ENCODE peak calls at places on chromosome 12, in four cellular contexts. X is CD8-positive, alpha-beta memory T cell; O is caudate nucleus; B is body of pancreas. Q is an unnamed sample.

GRCh38 chr12:6228535-6229223 is 28.5 kb downstream of the CD9 start:
- DNase-seq in X (no peak), O (no peak), B (no peak), Q (no peak)

GRCh38 chr12:72330291-72330690 is 58.1 kb downstream of the TRHDE start:
- DNase-seq in O (no peak), X (no peak), B (no peak), Q (no peak)

GRCh38 chr12:130856088-130856487 is 15.8 kb upstream of the RAN start:
- DNase-seq in X (no peak), O (no peak), B (no peak), Q (no peak)

GRCh38 chr12:12720637-12721250 is 3.6 kb downstream of the CDKN1B start:
- DNase-seq in B (no peak), X (no peak), O (no peak), Q (no peak)

GRCh38 chr12:59036973-59037807 is 116.9 kb upstream of the LRIG3 start:
- DNase-seq in O (no peak), B (no peak), X (no peak), Q (no peak)

GRCh38 chr12:3777206-3777809 is 24.4 kb upstream of the CRACR2A start:
- DNase-seq in O (no peak), B (no peak), X (no peak), Q (no peak)

GRCh38 chr12:4700621-4701026 is 19.6 kb upstream of the GALNT8 start:
- DNase-seq in O (no peak), B (peak), X (no peak), Q (peak)

GRCh38 chr12:65634626-65635331 is 189.5 kb upstream of the HMGA2 start:
- DNase-seq in O (no peak), B (no peak), X (no peak), Q (no peak)

GRCh38 chr12:104680070-104680469 is 223.3 kb downstream of the CHST11 start:
- DNase-seq in O (no peak), X (no peak), B (no peak), Q (no peak)

GRCh38 chr12:76346798-76347420 is 1.3 kb downstream of the BBS10 start:
- DNase-seq in B (no peak), O (no peak), X (no peak), Q (peak)

GRCh38 chr12:3333991-3334391 is 157.0 kb upstream of the PRMT8 start:
- DNase-seq in B (no peak), X (no peak), O (no peak), Q (no peak)

GRCh38 chr12:27969011-27969900 is 3.3 kb downstream of the PTHLH start:
- DNase-seq in O (no peak), X (no peak), B (peak), Q (no peak)

GRCh38 chr12:124768462-124769165 is 95.0 kb downstream of the SCARB1 start:
- DNase-seq in B (no peak), O (no peak), X (no peak), Q (no peak)

GRCh38 chr12:92602476-92602875 is 100.3 kb upstream of the PLEKHG7 start:
- DNase-seq in O (no peak), X (no peak), B (no peak), Q (no peak)

DNA sequence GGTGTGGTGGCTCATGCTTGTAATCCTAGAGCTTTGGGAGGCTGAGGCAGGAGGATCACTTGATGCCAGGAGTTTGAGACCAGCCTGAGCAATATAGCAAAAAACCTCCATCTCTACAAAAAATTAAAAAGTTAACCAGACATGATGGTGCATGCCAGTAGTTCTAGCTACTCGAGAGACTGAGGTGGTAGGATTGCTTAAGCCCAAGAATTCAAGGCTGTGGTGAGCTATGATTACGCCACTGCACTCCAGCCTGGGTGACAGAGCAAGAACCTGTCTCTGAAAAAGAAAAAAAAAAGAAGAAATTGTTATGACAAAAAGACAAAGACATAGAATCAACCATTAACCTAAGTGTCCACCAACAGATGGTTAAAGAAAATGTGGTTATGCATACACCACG is 2.1 kb upstream of the ATP23 start:
- DNase-seq in X (no peak), B (no peak), O (no peak), Q (no peak)
- H3K27ac ChIP-seq in X (no peak), B (no peak), O (no peak), Q (no peak)

GRCh38 chr12:63843613-63844390 is 698 bp upstream of the SRGAP1 start:
- DNase-seq in B (peak), O (peak), X (peak), Q (peak)
- H3K27ac ChIP-seq in B (peak), O (peak), X (no peak), Q (peak)

GRCh38 chr12:105820407-105821140 is 318.2 kb downstream of the NUAK1 start:
- DNase-seq in B (peak), X (no peak), O (no peak), Q (no peak)
- H3K27ac ChIP-seq in B (no peak), X (no peak), O (peak), Q (no peak)

GRCh38 chr12:52057958-52058576 is 6.8 kb downstream of the NR4A1 start:
- DNase-seq in B (no peak), X (no peak), O (no peak), Q (no peak)
- H3K27ac ChIP-seq in B (no peak), X (no peak), O (peak), Q (peak)

DNA sequence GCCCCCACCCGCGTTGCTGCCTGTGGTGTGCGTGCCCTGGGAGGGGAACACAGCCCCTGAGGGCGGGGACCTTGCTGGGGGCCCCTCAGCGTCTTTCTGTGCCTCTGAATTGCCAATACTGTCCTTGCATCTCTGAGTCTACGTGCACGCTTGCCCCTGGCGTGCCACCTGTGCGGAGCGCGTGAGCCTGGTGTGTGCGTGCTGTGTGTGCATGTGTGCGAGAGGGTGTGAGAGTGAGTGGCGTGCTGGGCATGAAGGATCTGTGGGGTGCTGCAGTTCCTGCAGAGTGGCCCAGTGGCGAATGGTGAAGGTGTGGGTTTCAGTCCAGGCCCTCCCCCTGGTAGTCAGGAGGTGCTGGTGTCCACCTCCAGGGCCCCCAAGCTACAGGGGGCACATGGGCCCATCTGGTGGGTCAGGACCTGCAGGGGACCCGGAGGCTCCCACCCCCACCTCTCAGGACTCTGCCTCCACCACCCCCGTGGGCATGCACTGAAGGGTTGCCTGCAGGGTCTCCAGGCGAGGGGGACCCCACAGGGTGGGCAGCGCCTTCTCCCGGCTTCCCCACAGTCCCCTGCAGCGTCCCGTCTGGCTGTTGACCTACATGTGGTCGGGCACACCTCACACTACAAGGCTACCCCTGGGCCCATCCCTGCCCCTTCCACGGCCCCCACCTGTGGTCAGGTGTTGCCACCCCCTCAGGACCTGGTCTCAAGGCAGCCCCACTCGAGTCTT is 21.0 kb downstream of the FBRSL1 start:
- DNase-seq in B (no peak), X (no peak), O (no peak), Q (no peak)
- H3K27ac ChIP-seq in B (no peak), X (no peak), O (peak), Q (peak)

DNA sequence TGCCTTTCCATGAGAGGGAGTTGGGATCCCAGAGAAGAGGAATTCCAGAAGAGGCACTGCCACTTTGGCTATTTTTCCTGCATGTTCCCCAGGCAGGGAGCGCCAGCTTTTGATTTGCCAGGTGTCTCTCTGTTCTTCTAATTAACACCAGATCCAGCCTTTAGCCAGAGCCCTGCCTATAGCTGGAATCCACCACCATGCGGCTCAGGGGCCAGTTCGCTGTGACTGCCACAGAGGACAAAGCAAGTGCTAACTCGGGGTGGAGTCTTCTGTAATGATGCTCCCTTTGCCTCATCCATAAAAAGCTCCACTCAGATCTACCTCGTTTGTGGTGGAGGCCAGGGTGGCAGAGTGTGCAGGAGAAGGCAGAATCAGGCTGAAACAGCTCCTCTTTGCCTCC is 17.9 kb upstream of the CTDSP2 start:
- DNase-seq in B (no peak), X (no peak), O (no peak), Q (no peak)
- H3K27ac ChIP-seq in B (peak), X (no peak), O (peak), Q (peak)

DNA sequence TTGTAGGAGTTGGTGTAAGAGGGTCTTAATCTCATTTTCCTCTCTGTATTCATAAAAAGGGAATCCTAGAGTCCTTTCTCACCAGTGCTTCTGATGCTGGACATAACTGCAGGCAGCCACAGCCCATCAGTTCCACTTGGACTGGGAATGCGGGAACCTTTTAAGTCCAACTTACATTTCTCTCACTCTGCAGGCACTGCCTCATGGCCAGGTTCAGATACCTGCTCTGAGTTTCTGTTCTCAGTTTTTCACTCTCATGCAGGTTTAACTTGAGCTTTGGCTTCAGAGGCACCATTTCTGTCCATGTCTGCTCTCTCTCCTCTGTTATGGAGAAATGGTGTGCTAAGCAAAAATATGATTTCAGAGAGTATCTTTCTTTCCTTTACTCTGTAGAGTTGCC is 4.2 kb downstream of the ACVR1B start:
- DNase-seq in X (no peak), O (no peak), B (no peak), Q (no peak)
- H3K27ac ChIP-seq in X (no peak), O (no peak), B (peak), Q (no peak)

GRCh38 chr12:50452795-50453194 is 52.0 kb upstream of the DIP2B start:
- DNase-seq in O (no peak), B (no peak), X (no peak), Q (no peak)
- H3K27ac ChIP-seq in O (no peak), B (no peak), X (no peak), Q (no peak)

GRCh38 chr12:108572166-108572790 is 9.9 kb downstream of the ISCU start:
- DNase-seq in O (no peak), B (no peak), X (no peak), Q (no peak)
- H3K27ac ChIP-seq in O (no peak), B (no peak), X (no peak), Q (no peak)

GRCh38 chr12:52382854-52383253 is 2.6 kb downstream of the KRT84 start:
- DNase-seq in X (no peak), B (no peak), O (no peak), Q (no peak)
- H3K27ac ChIP-seq in X (no peak), B (no peak), O (no peak), Q (no peak)